ENCODE peak calls at places on chromosome 18, in eight cellular contexts. D is uterus, Y is tibial nerve, A is left ventricle myocardium inferior, E is fibroblast of lung, K is brain microvascular endothelial cell, N is endothelial cell of umbilical vein, P is right atrium auricular region. M is an unnamed sample. For H3K27me3, the result is how much of the 10 kb centered on the place peaks cover.

GRCh38 chr18:11767329-11767728 is 78.3 kb downstream of the GNAL start:
- DNase-seq in D (no peak), Y (no peak), A (no peak), E (no peak), K (no peak), N (no peak), P (no peak), M (no peak)

GRCh38 chr18:35460719-35461118 is 37.0 kb downstream of the INO80C start:
- DNase-seq in D (no peak), Y (no peak), A (no peak), E (peak), K (no peak), N (peak), P (no peak), M (no peak)

GRCh38 chr18:74114206-74114605 is 33.4 kb downstream of the FBXO15 start:
- DNase-seq in D (no peak), Y (no peak), A (no peak), E (peak), K (no peak), N (no peak), P (no peak), M (no peak)

GRCh38 chr18:48027401-48027931 is 97.0 kb upstream of the SMAD2 start:
- DNase-seq in D (no peak), Y (peak), A (no peak), E (no peak), K (no peak), N (no peak), P (no peak), M (no peak)

GRCh38 chr18:48229445-48230052 is 179.6 kb downstream of the ZBTB7C start:
- DNase-seq in D (peak), Y (no peak), A (no peak), E (no peak), K (no peak), N (no peak), P (no peak), M (no peak)

GRCh38 chr18:57276720-57277284 is 75.6 kb upstream of the ST8SIA3 start:
- DNase-seq in D (no peak), Y (no peak), A (no peak), E (no peak), K (no peak), N (no peak), P (no peak), M (no peak)

GRCh38 chr18:74251297-74252031 is 40.3 kb downstream of the CYB5A start:
- DNase-seq in D (no peak), Y (no peak), A (no peak), E (peak), K (peak), N (peak), P (no peak), M (no peak)

GRCh38 chr18:11047156-11047555 is 102.2 kb downstream of the PIEZO2 start:
- DNase-seq in D (no peak), Y (no peak), A (no peak), E (peak), K (peak), N (no peak), P (no peak), M (no peak)

GRCh38 chr18:10852610-10853303 is 296.6 kb downstream of the PIEZO2 start:
- DNase-seq in D (no peak), Y (no peak), A (no peak), E (no peak), K (no peak), N (no peak), P (no peak), M (no peak)

GRCh38 chr18:36256094-36256493 is 41.4 kb upstream of the FHOD3 start:
- DNase-seq in D (no peak), Y (no peak), A (no peak), E (no peak), K (no peak), N (no peak), P (no peak), M (no peak)

GRCh38 chr18:49875783-49876182 is 62.5 kb upstream of the ACAA2 start:
- DNase-seq in D (no peak), Y (no peak), A (no peak), E (no peak), K (no peak), N (no peak), P (no peak), M (no peak)

GRCh38 chr18:50633992-50634391 is 74.1 kb downstream of the MAPK4 start:
- DNase-seq in D (no peak), Y (no peak), A (no peak), E (no peak), K (no peak), N (no peak), P (no peak), M (no peak)

GRCh38 chr18:48554610-48555400 is 16.0 kb downstream of the CTIF start:
- DNase-seq in D (no peak), Y (no peak), A (no peak), E (no peak), K (no peak), N (no peak), P (no peak), M (no peak)

GRCh38 chr18:25531207-25531606 is 179.2 kb upstream of the ZNF521 start:
- DNase-seq in D (no peak), Y (no peak), A (no peak), E (no peak), K (no peak), N (no peak), P (no peak), M (no peak)

GRCh38 chr18:32297851-32298250 is 108.0 kb downstream of the MEP1B start:
- DNase-seq in D (no peak), Y (no peak), A (no peak), E (no peak), K (no peak), N (no peak), P (no peak), M (no peak)

GRCh38 chr18:75057169-75057789 is 151.7 kb downstream of the PTGR3 start:
- DNase-seq in D (no peak), Y (no peak), A (no peak), E (no peak), K (no peak), N (no peak), P (no peak), M (no peak)

GRCh38 chr18:24810561-24810960 is 350.1 kb downstream of the HRH4 start:
- DNase-seq in D (no peak), Y (no peak), A (no peak), E (no peak), K (no peak), N (no peak), P (no peak), M (no peak)

GRCh38 chr18:75090336-75090735 is 118.6 kb downstream of the PTGR3 start:
- DNase-seq in D (no peak), Y (no peak), A (no peak), E (no peak), K (no peak), N (no peak), P (peak), M (no peak)

GRCh38 chr18:32420084-32420483 is 50.6 kb downstream of the GAREM1 start:
- DNase-seq in D (no peak), Y (no peak), A (no peak), E (no peak), K (no peak), N (peak), P (no peak), M (no peak)

GRCh38 chr18:68399721-68400120 is 315.2 kb downstream of the TMX3 start:
- DNase-seq in D (no peak), Y (no peak), A (no peak), E (peak), K (no peak), N (no peak), P (no peak), M (no peak)

GRCh38 chr18:9101730-9102390 is 639 bp upstream of the NDUFV2 start:
- DNase-seq in D (no peak), Y (no peak), A (no peak), E (peak), K (peak), N (peak), P (no peak), M (no peak)

GRCh38 chr18:79791141-79791972 is 6.4 kb upstream of the KCNG2 start:
- DNase-seq in D (no peak), Y (peak), A (peak), E (peak), K (peak), N (no peak), P (peak), M (no peak)

GRCh38 chr18:79965119-79965902 is 868 bp downstream of the HSBP1L1 start:
- DNase-seq in D (peak), Y (no peak), A (no peak), E (peak), K (peak), N (peak), P (no peak), M (no peak)

GRCh38 chr18:58785870-58786269 is 78.8 kb upstream of the ZNF532 start:
- DNase-seq in D (no peak), Y (no peak), A (no peak), E (no peak), K (no peak), N (no peak), P (no peak), M (no peak)

GRCh38 chr18:5962362-5962761 is 67.0 kb upstream of the TMEM200C start:
- DNase-seq in D (no peak), Y (no peak), A (no peak), E (peak), K (no peak), N (no peak), P (no peak), M (no peak)

GRCh38 chr18:8424481-8424880 is 184.8 kb upstream of the RAB12 start:
- DNase-seq in D (no peak), Y (no peak), A (no peak), E (peak), K (peak), N (no peak), P (no peak), M (no peak)

GRCh38 chr18:11533513-11533890 is 75.9 kb upstream of the SLC35G4 start:
- DNase-seq in D (no peak), Y (no peak), A (no peak), E (no peak), K (no peak), N (no peak), P (no peak), M (no peak)

GRCh38 chr18:24497052-24497754 is 36.8 kb downstream of the HRH4 start:
- DNase-seq in D (no peak), Y (no peak), A (no peak), E (peak), K (no peak), N (no peak), P (no peak), M (no peak)

GRCh38 chr18:45412577-45412976 is 202.7 kb upstream of the SLC14A2 start:
- DNase-seq in D (no peak), Y (no peak), A (no peak), E (peak), K (no peak), N (no peak), P (no peak), M (no peak)

GRCh38 chr18:48024009-48024512 is 93.6 kb upstream of the SMAD2 start:
- DNase-seq in D (no peak), Y (no peak), A (no peak), E (no peak), K (no peak), N (no peak), P (no peak), M (no peak)

GRCh38 chr18:9851511-9851910 is 34.3 kb upstream of the TXNDC2 start:
- DNase-seq in D (no peak), Y (no peak), A (no peak), E (no peak), K (no peak), N (no peak), P (no peak), M (no peak)

GRCh38 chr18:44452346-44452745 is 228.3 kb upstream of the SETBP1 start:
- DNase-seq in D (no peak), Y (no peak), A (no peak), E (peak), K (no peak), N (no peak), P (no peak), M (no peak)

GRCh38 chr18:36187826-36188721 is 777 bp downstream of the MOCOS start:
- DNase-seq in D (peak), Y (no peak), A (peak), E (peak), K (no peak), N (no peak), P (peak), M (no peak)

GRCh38 chr18:45171575-45172225 is 443.6 kb upstream of the SLC14A2 start:
- DNase-seq in D (peak), Y (peak), A (no peak), E (peak), K (peak), N (no peak), P (no peak), M (no peak)

GRCh38 chr18:9711361-9712129 is 3.4 kb downstream of the RAB31 start:
- DNase-seq in D (no peak), Y (no peak), A (no peak), E (no peak), K (no peak), N (no peak), P (no peak), M (no peak)

DNA sequence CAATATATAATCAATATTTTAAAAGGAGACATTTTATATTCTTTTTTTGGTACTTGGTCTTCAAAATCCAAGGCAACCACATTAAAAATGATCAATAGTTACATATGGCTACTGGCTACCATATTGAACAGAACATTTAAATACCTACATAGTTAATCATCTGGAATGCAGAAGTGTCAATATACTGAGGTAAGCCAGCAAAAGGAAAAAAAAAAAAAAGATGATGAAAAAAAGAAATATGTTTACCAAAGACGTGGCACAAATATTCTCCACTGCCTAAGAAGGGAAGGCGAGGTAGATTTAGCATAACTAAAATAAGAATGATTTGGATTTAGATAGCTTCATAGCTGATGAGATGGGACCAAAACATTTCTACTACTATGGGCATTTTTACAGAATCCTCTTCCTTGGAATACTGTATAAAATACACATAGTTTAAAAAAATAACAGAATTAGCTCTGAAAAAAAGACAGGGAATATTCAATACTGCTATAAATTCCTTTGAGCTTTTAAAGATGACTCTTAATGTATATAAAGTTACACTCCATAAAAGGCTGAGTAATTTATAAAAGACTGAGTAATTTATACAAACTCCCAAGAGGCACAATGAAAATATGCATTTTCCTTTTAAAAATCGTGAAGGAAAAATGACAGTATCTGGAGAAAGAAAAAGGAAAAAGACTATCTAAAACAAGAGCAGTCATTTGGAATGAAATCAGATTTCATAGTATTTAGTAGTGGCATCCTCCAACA is 63.5 kb downstream of the CDH2 start:
- DNase-seq in D (no peak), Y (no peak), A (no peak), E (no peak), K (no peak), N (no peak), P (no peak), M (no peak)
- H3K27ac ChIP-seq in D (no peak), Y (no peak), A (peak), E (no peak), K (peak), N (no peak), P (no peak), M (no peak)

DNA sequence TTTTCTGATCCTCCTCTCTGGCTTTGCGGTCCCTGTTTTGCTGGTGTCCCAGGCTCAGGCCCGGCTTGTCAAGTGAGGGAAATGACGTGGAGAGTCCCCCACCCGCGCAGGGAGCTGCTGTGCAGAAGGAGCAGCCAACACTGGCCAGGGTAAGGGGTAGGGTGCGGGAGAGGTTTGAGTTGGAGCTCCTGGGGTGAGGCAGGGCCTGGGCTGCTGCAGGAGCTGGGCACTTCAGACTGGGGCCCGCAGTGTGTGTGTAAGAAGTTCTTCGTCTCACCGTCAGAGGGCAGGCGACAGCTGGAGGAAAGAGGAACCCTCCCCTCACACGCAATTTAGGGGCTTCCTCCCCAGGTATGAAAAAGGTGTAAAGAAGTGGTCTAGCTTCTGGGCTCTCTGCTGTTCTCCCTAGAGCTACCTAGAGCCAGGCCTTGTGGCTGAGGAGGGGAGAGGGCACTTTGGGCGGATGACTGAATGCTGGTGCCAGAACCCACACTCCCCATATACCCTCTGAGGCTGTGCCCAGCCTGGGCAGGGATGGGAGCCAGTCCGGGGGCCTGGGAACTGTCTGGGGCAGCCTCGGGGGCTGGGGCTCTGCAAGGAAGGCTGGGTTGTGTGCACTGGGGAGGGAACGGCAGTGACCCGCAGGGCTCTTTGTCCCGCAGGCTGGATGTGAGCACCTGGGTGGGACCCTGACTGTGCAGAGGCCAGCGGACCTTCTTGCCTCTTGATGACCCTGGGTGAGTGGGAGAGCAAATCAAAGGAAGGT is 11.8 kb downstream of the CELF4 start:
- DNase-seq in D (no peak), Y (no peak), A (no peak), E (no peak), K (no peak), N (no peak), P (no peak), M (no peak)
- H3K27me3 ChIP-seq in D (under half), Y (under half), A (half or more), E (under half), K (under half), N (under half), P (under half), M (under half)

GRCh38 chr18:55479656-55480420 is 108.2 kb downstream of the TCF4 start:
- DNase-seq in D (no peak), Y (no peak), A (no peak), E (peak), K (no peak), N (peak), P (no peak), M (no peak)

GRCh38 chr18:55475467-55475866 is 112.5 kb downstream of the TCF4 start:
- DNase-seq in D (no peak), Y (no peak), A (no peak), E (no peak), K (no peak), N (no peak), P (no peak), M (no peak)

GRCh38 chr18:55475916-55476315 is 112.1 kb downstream of the TCF4 start:
- DNase-seq in D (no peak), Y (no peak), A (no peak), E (peak), K (no peak), N (no peak), P (no peak), M (no peak)

GRCh38 chr18:55478301-55478660 is 109.7 kb downstream of the TCF4 start:
- DNase-seq in D (no peak), Y (no peak), A (no peak), E (no peak), K (no peak), N (no peak), P (no peak), M (no peak)

GRCh38 chr18:55477537-55478300 is 110.3 kb downstream of the TCF4 start:
- DNase-seq in D (no peak), Y (peak), A (no peak), E (peak), K (no peak), N (peak), P (peak), M (no peak)
- TF ChIP-seq CTCF in D (peak), Y (no peak), A (peak), E (peak), K (no peak), N (peak), P (no peak), M (no peak)

GRCh38 chr18:4605222-4605621 is 150.1 kb upstream of the DLGAP1 start:
- DNase-seq in D (no peak), Y (no peak), A (no peak), E (no peak), K (no peak), N (no peak), P (no peak), M (no peak)
- H3K27ac ChIP-seq in D (no peak), Y (no peak), A (no peak), E (no peak), K (no peak), N (no peak), P (no peak), M (no peak)

GRCh38 chr18:13444430-13445240 is 226.1 kb downstream of the LDLRAD4 start:
- DNase-seq in D (no peak), Y (no peak), A (no peak), E (no peak), K (no peak), N (no peak), P (no peak), M (no peak)
- H3K27me3 ChIP-seq in D (under half), Y (under half), A (under half), E (under half), K (under half), N (under half), P (under half), M (under half)

GRCh38 chr18:76808561-76808960 is 13.8 kb upstream of the ZNF236 start:
- DNase-seq in D (no peak), Y (no peak), A (no peak), E (no peak), K (no peak), N (no peak), P (no peak), M (no peak)

GRCh38 chr18:76806301-76806700 is 16.1 kb upstream of the ZNF236 start:
- DNase-seq in D (no peak), Y (no peak), A (no peak), E (no peak), K (no peak), N (no peak), P (no peak), M (no peak)

GRCh38 chr18:76803413-76803812 is 18.9 kb upstream of the ZNF236 start:
- DNase-seq in D (no peak), Y (no peak), A (no peak), E (no peak), K (no peak), N (no peak), P (no peak), M (no peak)

GRCh38 chr18:76803814-76804213 is 18.5 kb upstream of the ZNF236 start:
- DNase-seq in D (peak), Y (peak), A (peak), E (peak), K (peak), N (peak), P (peak), M (peak)

GRCh38 chr18:76805221-76805620 is 17.1 kb upstream of the ZNF236 start:
- DNase-seq in D (no peak), Y (no peak), A (no peak), E (peak), K (peak), N (peak), P (no peak), M (no peak)
- TF ChIP-seq CTCF in D (no peak), Y (no peak), A (no peak), E (no peak), K (peak), N (peak), P (no peak), M (no peak)

GRCh38 chr18:3607309-3608098 is 157.5 kb downstream of the TGIF1 start:
- DNase-seq in D (no peak), Y (no peak), A (no peak), E (no peak), K (no peak), N (no peak), P (no peak), M (no peak)

GRCh38 chr18:3605562-3606443 is 155.8 kb downstream of the TGIF1 start:
- DNase-seq in D (no peak), Y (no peak), A (no peak), E (peak), K (peak), N (peak), P (no peak), M (no peak)

GRCh38 chr18:3604626-3605408 is 154.8 kb downstream of the TGIF1 start:
- DNase-seq in D (no peak), Y (no peak), A (no peak), E (peak), K (peak), N (peak), P (peak), M (no peak)

GRCh38 chr18:3603460-3604259 is 153.7 kb downstream of the TGIF1 start:
- DNase-seq in D (no peak), Y (no peak), A (no peak), E (peak), K (peak), N (peak), P (no peak), M (no peak)

GRCh38 chr18:3604260-3604625 is 154.3 kb downstream of the TGIF1 start:
- DNase-seq in D (no peak), Y (no peak), A (no peak), E (no peak), K (no peak), N (no peak), P (no peak), M (no peak)
- H3K27ac ChIP-seq in D (peak), Y (peak), A (peak), E (peak), K (peak), N (peak), P (peak), M (peak)

GRCh38 chr18:63112681-63113080 is 206.9 kb downstream of the BCL2 start:
- DNase-seq in D (no peak), Y (no peak), A (no peak), E (no peak), K (no peak), N (no peak), P (no peak), M (no peak)
- H3K27me3 ChIP-seq in D (under half), Y (under half), A (under half), E (under half), K (under half), N (under half), P (under half), M (under half)